ENCODE peak calls at places on chromosomes 16 and 17, in six cellular contexts. L is neural progenitor cell, D is lower lobe of right lung, M is lower leg skin, R is tibial artery, Y is mucosa of descending colon. F is an unnamed sample.

GRCh38 chr16:84084570-84085270 is 32.0 kb downstream of the MBTPS1 start:
- DNase-seq in L (peak; percentile 83), D (peak; percentile 70), M (peak; percentile 47), R (no peak), Y (peak; percentile 64), F (no peak)

GRCh38 chr17:6787081-6787693 is 11.2 kb downstream of the FBXO39 start:
- DNase-seq in L (no peak), D (no peak), M (no peak), R (no peak), Y (no peak), F (no peak)

GRCh38 chr16:1288813-1289479 is 20.5 kb upstream of the UBE2I start:
- DNase-seq in L (peak; percentile 49), D (no peak), M (no peak), R (no peak), Y (peak; percentile 45), F (peak; percentile 83)

GRCh38 chr17:40553694-40554534 is 11.4 kb downstream of the CCR7 start:
- DNase-seq in L (no peak), D (no peak), M (peak; percentile 84), R (peak; percentile 87), Y (peak; percentile 73), F (peak; percentile 46)

GRCh38 chr17:8056976-8057625 is 18.2 kb downstream of the ALOX15B start:
- DNase-seq in L (no peak), D (peak; percentile 48), M (no peak), R (no peak), Y (no peak), F (peak; percentile 52)

GRCh38 chr16:80938035-80938927 is 68.4 kb downstream of the CMC2 start:
- DNase-seq in L (peak; percentile 94), D (no peak), M (peak; percentile 70), R (peak; percentile 58), Y (no peak), F (no peak)

GRCh38 chr17:48025040-48025903 is 12.3 kb downstream of the COPZ2 start:
- DNase-seq in L (peak; percentile 98), D (peak; percentile 100), M (peak; percentile 97), R (peak; percentile 98), Y (peak; percentile 99), F (peak; percentile 100)

GRCh38 chr16:71852146-71852545 is 6.4 kb downstream of the ATXN1L start:
- DNase-seq in L (no peak), D (no peak), M (no peak), R (no peak), Y (no peak), F (no peak)

GRCh38 chr17:3944485-3945388 is 19.5 kb downstream of the ATP2A3 start:
- DNase-seq in L (peak; percentile 97), D (no peak), M (no peak), R (peak; percentile 49), Y (no peak), F (no peak)

GRCh38 chr16:46688657-46689491 is at the start of gene VPS35:
- DNase-seq in L (peak; percentile 100), D (peak; percentile 100), M (peak; percentile 100), R (peak; percentile 99), Y (peak; percentile 99), F (peak; percentile 99)
- TF ChIP-seq CTCF in L (peak; percentile 62), D (peak; percentile 22), M (no peak), R (no peak), Y (peak; percentile 11), F (peak; percentile 49)

GRCh38 chr17:74356640-74357465 is 4.8 kb downstream of the BTBD17 start:
- DNase-seq in L (no peak), D (no peak), M (no peak), R (no peak), Y (no peak), F (peak; percentile 54)
- TF ChIP-seq CTCF in L (no peak), D (no peak), M (no peak), R (no peak), Y (no peak), F (no peak)

DNA sequence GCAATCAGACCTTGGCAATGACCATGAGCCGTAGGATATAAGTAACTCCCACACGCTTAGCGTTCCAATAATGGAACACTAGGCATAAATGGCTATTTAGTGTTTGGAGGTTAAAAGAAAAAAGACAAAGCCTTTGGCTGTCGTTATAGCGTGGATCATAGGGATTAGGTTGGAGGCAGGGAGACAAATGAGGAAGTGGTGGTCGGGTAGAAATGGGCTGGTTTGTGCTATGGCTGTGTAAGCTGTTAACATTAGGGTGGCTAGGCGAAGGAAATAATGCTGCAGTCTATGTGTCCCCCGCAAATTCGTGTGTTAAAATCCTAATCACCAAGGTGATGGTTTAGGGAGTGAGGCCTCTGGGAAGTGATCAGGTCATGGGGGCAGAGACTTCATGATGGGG is 120.4 kb upstream of the IRX6 start:
- DNase-seq in L (no peak), D (no peak), M (no peak), R (no peak), Y (no peak), F (no peak)
- TF ChIP-seq CTCF in L (no peak), D (no peak), M (no peak), R (no peak), Y (no peak), F (no peak)

GRCh38 chr17:17570207-17570797 is 21.2 kb downstream of the PEMT start:
- DNase-seq in L (peak; percentile 72), D (no peak), M (no peak), R (no peak), Y (no peak), F (no peak)
- TF ChIP-seq CTCF in L (peak; percentile 61), D (peak; percentile 43), M (no peak), R (peak; percentile 40), Y (no peak), F (peak; percentile 75)

F was measured in chondrocyte.